ENCODE peak calls at places on chromosomes 12 and 14, in five cellular contexts. One of them, this sample, is unnamed.
A peak's percentile ranks its signal among the peaks of the same experiment; 100 is the strongest.

GRCh38 chr12:11553871-11554533 is 95.5 kb upstream of the ETV6 start:
- DNase-seq in left ventricle myocardium inferior: no peak
- DNase-seq in NCI-H2171 treated with DMSO at 0.1 percent for 48 hours: peak; percentile 32
- DNase-seq in stimulated activated naive CD4-positive, alpha-beta T cell: no peak
- DNase-seq in NCI-H226: peak; percentile 33
- DNase-seq in this sample: no peak

GRCh38 chr12:53495903-53496751 is 3.1 kb downstream of the MAP3K12 start:
- DNase-seq in left ventricle myocardium inferior: no peak
- DNase-seq in NCI-H2171 treated with DMSO at 0.1 percent for 48 hours: no peak
- DNase-seq in stimulated activated naive CD4-positive, alpha-beta T cell: no peak
- DNase-seq in NCI-H226: peak; percentile 98
- DNase-seq in this sample: peak; percentile 72

GRCh38 chr14:95311752-95312151 is 8.0 kb downstream of the CLMN start:
- DNase-seq in left ventricle myocardium inferior: no peak
- DNase-seq in NCI-H2171 treated with DMSO at 0.1 percent for 48 hours: no peak
- DNase-seq in stimulated activated naive CD4-positive, alpha-beta T cell: no peak
- DNase-seq in NCI-H226: no peak
- DNase-seq in this sample: no peak

GRCh38 chr12:94100254-94100653 is 48.1 kb upstream of the PLXNC1 start:
- DNase-seq in left ventricle myocardium inferior: no peak
- DNase-seq in NCI-H2171 treated with DMSO at 0.1 percent for 48 hours: peak; percentile 20
- DNase-seq in stimulated activated naive CD4-positive, alpha-beta T cell: peak; percentile 1
- DNase-seq in NCI-H226: peak; percentile 91
- DNase-seq in this sample: no peak

GRCh38 chr12:15231493-15231892 is 10.3 kb upstream of the RERG start:
- DNase-seq in left ventricle myocardium inferior: no peak
- DNase-seq in NCI-H2171 treated with DMSO at 0.1 percent for 48 hours: no peak
- DNase-seq in stimulated activated naive CD4-positive, alpha-beta T cell: no peak
- DNase-seq in NCI-H226: no peak
- DNase-seq in this sample: no peak

GRCh38 chr12:79183946-79184345 is 319.4 kb downstream of the SYT1 start:
- DNase-seq in left ventricle myocardium inferior: no peak
- DNase-seq in NCI-H2171 treated with DMSO at 0.1 percent for 48 hours: no peak
- DNase-seq in stimulated activated naive CD4-positive, alpha-beta T cell: no peak
- DNase-seq in NCI-H226: peak; percentile 20
- DNase-seq in this sample: no peak

GRCh38 chr12:57430931-57431566 is at the start of gene R3HDM2:
- DNase-seq in left ventricle myocardium inferior: peak; percentile 97
- DNase-seq in NCI-H2171 treated with DMSO at 0.1 percent for 48 hours: peak; percentile 96
- DNase-seq in stimulated activated naive CD4-positive, alpha-beta T cell: peak; percentile 85
- DNase-seq in NCI-H226: peak; percentile 97
- DNase-seq in this sample: peak; percentile 98

GRCh38 chr12:107794451-107794850 is 19.9 kb downstream of the ASCL4 start:
- DNase-seq in left ventricle myocardium inferior: no peak
- DNase-seq in NCI-H2171 treated with DMSO at 0.1 percent for 48 hours: no peak
- DNase-seq in stimulated activated naive CD4-positive, alpha-beta T cell: no peak
- DNase-seq in NCI-H226: no peak
- DNase-seq in this sample: no peak

GRCh38 chr12:94240171-94240570 is 91.8 kb downstream of the PLXNC1 start:
- DNase-seq in left ventricle myocardium inferior: no peak
- DNase-seq in NCI-H2171 treated with DMSO at 0.1 percent for 48 hours: no peak
- DNase-seq in stimulated activated naive CD4-positive, alpha-beta T cell: no peak
- DNase-seq in NCI-H226: no peak
- DNase-seq in this sample: no peak

GRCh38 chr14:65095633-65096205 is 6.6 kb downstream of the MAX start:
- DNase-seq in left ventricle myocardium inferior: peak; percentile 62
- DNase-seq in NCI-H2171 treated with DMSO at 0.1 percent for 48 hours: no peak
- DNase-seq in stimulated activated naive CD4-positive, alpha-beta T cell: no peak
- DNase-seq in NCI-H226: peak; percentile 28
- DNase-seq in this sample: peak; percentile 58

GRCh38 chr12:30730011-30730410 is 24.7 kb downstream of the CAPRIN2 start:
- DNase-seq in left ventricle myocardium inferior: no peak
- DNase-seq in NCI-H2171 treated with DMSO at 0.1 percent for 48 hours: no peak
- DNase-seq in stimulated activated naive CD4-positive, alpha-beta T cell: no peak
- DNase-seq in NCI-H226: no peak
- DNase-seq in this sample: no peak

GRCh38 chr14:35339761-35340406 is 47.7 kb downstream of the PSMA6 start:
- DNase-seq in left ventricle myocardium inferior: no peak
- DNase-seq in NCI-H2171 treated with DMSO at 0.1 percent for 48 hours: no peak
- DNase-seq in stimulated activated naive CD4-positive, alpha-beta T cell: no peak
- DNase-seq in NCI-H226: no peak
- DNase-seq in this sample: peak; percentile 62

GRCh38 chr12:90854136-90854689 is 100.8 kb downstream of the CCER1 start:
- DNase-seq in left ventricle myocardium inferior: no peak
- DNase-seq in NCI-H2171 treated with DMSO at 0.1 percent for 48 hours: peak; percentile 37
- DNase-seq in stimulated activated naive CD4-positive, alpha-beta T cell: no peak
- DNase-seq in NCI-H226: peak; percentile 34
- DNase-seq in this sample: no peak

GRCh38 chr14:68089146-68089715 is 269.7 kb downstream of the RAD51B start:
- DNase-seq in left ventricle myocardium inferior: no peak
- DNase-seq in NCI-H2171 treated with DMSO at 0.1 percent for 48 hours: peak; percentile 86
- DNase-seq in stimulated activated naive CD4-positive, alpha-beta T cell: no peak
- DNase-seq in NCI-H226: no peak
- DNase-seq in this sample: no peak

GRCh38 chr12:111056618-111057521 is 136.5 kb upstream of the MYL2 start:
- DNase-seq in left ventricle myocardium inferior: no peak
- DNase-seq in NCI-H2171 treated with DMSO at 0.1 percent for 48 hours: no peak
- DNase-seq in stimulated activated naive CD4-positive, alpha-beta T cell: no peak
- DNase-seq in NCI-H226: no peak
- DNase-seq in this sample: no peak

GRCh38 chr14:20428010-20428365 is 8.0 kb downstream of the KLHL33 start:
- DNase-seq in left ventricle myocardium inferior: no peak
- DNase-seq in NCI-H2171 treated with DMSO at 0.1 percent for 48 hours: no peak
- DNase-seq in stimulated activated naive CD4-positive, alpha-beta T cell: no peak
- DNase-seq in NCI-H226: no peak
- DNase-seq in this sample: no peak

GRCh38 chr12:14597480-14597879 is 29.8 kb upstream of the PLBD1 start:
- DNase-seq in left ventricle myocardium inferior: no peak
- DNase-seq in NCI-H2171 treated with DMSO at 0.1 percent for 48 hours: no peak
- DNase-seq in stimulated activated naive CD4-positive, alpha-beta T cell: no peak
- DNase-seq in NCI-H226: no peak
- DNase-seq in this sample: no peak

GRCh38 chr12:51740536-51740935 is 108.0 kb downstream of the FIGNL2 start:
- DNase-seq in left ventricle myocardium inferior: no peak
- DNase-seq in NCI-H2171 treated with DMSO at 0.1 percent for 48 hours: no peak
- DNase-seq in stimulated activated naive CD4-positive, alpha-beta T cell: no peak
- DNase-seq in NCI-H226: no peak
- DNase-seq in this sample: no peak

GRCh38 chr12:868722-869121 is 80.8 kb downstream of the RAD52 start:
- DNase-seq in left ventricle myocardium inferior: no peak
- DNase-seq in NCI-H2171 treated with DMSO at 0.1 percent for 48 hours: peak; percentile 38
- DNase-seq in stimulated activated naive CD4-positive, alpha-beta T cell: no peak
- DNase-seq in NCI-H226: no peak
- DNase-seq in this sample: no peak

GRCh38 chr14:101774814-101775213 is 13.3 kb downstream of the PPP2R5C start:
- DNase-seq in left ventricle myocardium inferior: no peak
- DNase-seq in NCI-H2171 treated with DMSO at 0.1 percent for 48 hours: peak; percentile 89
- DNase-seq in stimulated activated naive CD4-positive, alpha-beta T cell: no peak
- DNase-seq in NCI-H226: no peak
- DNase-seq in this sample: no peak

GRCh38 chr12:113214938-113215400 is 6.3 kb upstream of the TPCN1 start:
- DNase-seq in left ventricle myocardium inferior: peak; percentile 67
- DNase-seq in NCI-H2171 treated with DMSO at 0.1 percent for 48 hours: no peak
- DNase-seq in stimulated activated naive CD4-positive, alpha-beta T cell: no peak
- DNase-seq in NCI-H226: peak; percentile 96
- DNase-seq in this sample: peak; percentile 76

GRCh38 chr12:125341422-125341821 is 276.2 kb downstream of the AACS start:
- DNase-seq in left ventricle myocardium inferior: no peak
- DNase-seq in NCI-H2171 treated with DMSO at 0.1 percent for 48 hours: no peak
- DNase-seq in stimulated activated naive CD4-positive, alpha-beta T cell: no peak
- DNase-seq in NCI-H226: no peak
- DNase-seq in this sample: no peak

GRCh38 chr14:90796319-90796718 is 19.9 kb downstream of the TTC7B start:
- DNase-seq in left ventricle myocardium inferior: no peak
- DNase-seq in NCI-H2171 treated with DMSO at 0.1 percent for 48 hours: no peak
- DNase-seq in stimulated activated naive CD4-positive, alpha-beta T cell: no peak
- DNase-seq in NCI-H226: no peak
- DNase-seq in this sample: peak; percentile 56

GRCh38 chr12:2092890-2093289 is 40.1 kb downstream of the CACNA1C start:
- DNase-seq in left ventricle myocardium inferior: peak; percentile 61
- DNase-seq in NCI-H2171 treated with DMSO at 0.1 percent for 48 hours: no peak
- DNase-seq in stimulated activated naive CD4-positive, alpha-beta T cell: no peak
- DNase-seq in NCI-H226: peak; percentile 90
- DNase-seq in this sample: peak; percentile 66

GRCh38 chr12:131830335-131831020 is 2.3 kb downstream of the MMP17 start:
- DNase-seq in left ventricle myocardium inferior: peak; percentile 86
- DNase-seq in NCI-H2171 treated with DMSO at 0.1 percent for 48 hours: peak; percentile 56
- DNase-seq in stimulated activated naive CD4-positive, alpha-beta T cell: no peak
- DNase-seq in NCI-H226: peak; percentile 88
- DNase-seq in this sample: peak; percentile 90

GRCh38 chr14:102116361-102117180 is 23.1 kb upstream of the WDR20 start:
- DNase-seq in left ventricle myocardium inferior: no peak
- DNase-seq in NCI-H2171 treated with DMSO at 0.1 percent for 48 hours: no peak
- DNase-seq in stimulated activated naive CD4-positive, alpha-beta T cell: no peak
- DNase-seq in NCI-H226: no peak
- DNase-seq in this sample: no peak

GRCh38 chr14:38786921-38787320 is 316.1 kb downstream of the SEC23A start:
- DNase-seq in left ventricle myocardium inferior: no peak
- DNase-seq in NCI-H2171 treated with DMSO at 0.1 percent for 48 hours: no peak
- DNase-seq in stimulated activated naive CD4-positive, alpha-beta T cell: no peak
- DNase-seq in NCI-H226: peak; percentile 4
- DNase-seq in this sample: no peak

GRCh38 chr12:107415834-107416233 is 269.8 kb upstream of the PWP1 start:
- DNase-seq in left ventricle myocardium inferior: no peak
- DNase-seq in NCI-H2171 treated with DMSO at 0.1 percent for 48 hours: no peak
- DNase-seq in stimulated activated naive CD4-positive, alpha-beta T cell: no peak
- DNase-seq in NCI-H226: no peak
- DNase-seq in this sample: no peak